ENCODE peak calls at places on chromosomes 11 and 22, in ten cellular contexts. O is activated T-helper 1 cell treated with anti-CD3 and anti-CD28 coated beads, Interleukin-12 subunit alpha, Interleukin-12 subunit beta, Interleukin-2, Interleukin-4 antibody, amounts not matched to agents 30 ng/mL and 10 ng/mL and 1 ng/mL, durations not matched to agents 14 hours and 24 hours and 36 hours; F is coronary artery; Z is heart right ventricle; Q is cardiac septum; D is T follicular helper cell; A is AG10803; K is EH; C is CD4-positive, alpha-beta memory T cell; Y is midbrain. P is an unnamed sample.

GRCh38 chr11:102527701-102528100 is 2.8 kb downstream of the MMP7 start:
- DNase-seq in C (no peak), K (no peak), D (no peak), Z (no peak), A (peak), Y (no peak), Q (no peak), F (no peak), O (no peak), P (no peak)

GRCh38 chr11:70024036-70024772 is 53.9 kb upstream of the ANO1 start:
- DNase-seq in O (no peak), Y (no peak), K (no peak), D (no peak), C (no peak), Z (no peak), A (no peak), Q (peak), F (peak), P (no peak)

GRCh38 chr11:28566643-28567042 is 458.5 kb downstream of the METTL15 start:
- DNase-seq in C (no peak), A (peak), Z (peak), Y (peak), K (peak), O (no peak), F (peak), D (no peak), Q (peak), P (peak)

GRCh38 chr11:128432926-128433325 is 154.4 kb downstream of the ETS1 start:
- DNase-seq in O (no peak), F (no peak), D (no peak), Z (no peak), K (no peak), A (no peak), Y (no peak), Q (no peak), C (no peak), P (no peak)

GRCh38 chr11:103806130-103806900 is 230.1 kb upstream of the DDI1 start:
- DNase-seq in Q (no peak), C (no peak), O (no peak), Z (peak), F (no peak), Y (no peak), D (no peak), K (peak), A (peak), P (no peak)

GRCh38 chr11:14341968-14342367 is 17.0 kb downstream of the RRAS2 start:
- DNase-seq in F (no peak), Y (no peak), Z (no peak), K (no peak), Q (no peak), C (no peak), D (no peak), O (no peak), A (no peak), P (no peak)

GRCh38 chr11:86749861-86750401 is 50.4 kb upstream of the PRSS23 start:
- DNase-seq in F (no peak), O (no peak), Y (no peak), Z (no peak), D (no peak), K (no peak), C (no peak), A (peak), Q (no peak), P (no peak)

GRCh38 chr22:35587896-35588295 is 29.2 kb downstream of the MB start:
- DNase-seq in C (no peak), A (no peak), Y (no peak), Z (no peak), F (no peak), D (no peak), Q (no peak), O (no peak), K (no peak), P (no peak)

GRCh38 chr11:121767433-121767832 is 314.7 kb upstream of the SORL1-AS1 start:
- DNase-seq in C (no peak), Z (no peak), D (no peak), F (no peak), Q (no peak), O (no peak), Y (no peak), A (no peak), K (no peak), P (no peak)

GRCh38 chr11:94151311-94151710 is 22.7 kb downstream of the PANX1 start:
- DNase-seq in Y (no peak), F (no peak), A (no peak), Q (no peak), D (no peak), C (no peak), K (peak), O (no peak), Z (no peak), P (no peak)

GRCh38 chr11:119772581-119772980 is 43.6 kb upstream of the NECTIN1 start:
- DNase-seq in F (no peak), D (no peak), C (no peak), A (no peak), K (no peak), Q (no peak), O (no peak), Y (no peak), Z (no peak), P (no peak)

GRCh38 chr22:39658367-39658766 is 87.8 kb downstream of the CACNA1I start:
- DNase-seq in K (no peak), C (peak), O (peak), Q (no peak), Y (no peak), A (no peak), F (no peak), Z (no peak), D (peak), P (no peak)

GRCh38 chr11:111777094-111778046 is 11.2 kb upstream of the PPP2R1B start:
- DNase-seq in D (peak), A (peak), K (peak), Q (no peak), F (no peak), Z (peak), O (peak), C (peak), Y (peak), P (no peak)

P was measured in sciatic nerve.